ENCODE peak calls at places on chromosome X, in five cellular contexts. F, C, W, P and N are unnamed samples.

GRCh38 chrX:19535481-19535880 is 20.2 kb upstream of the MAP3K15 start:
- DNase-seq in W (no peak), F (no peak), C (no peak), P (peak), N (no peak)

GRCh38 chrX:129629837-129630236 is 24.9 kb downstream of the APLN start:
- DNase-seq in W (no peak), F (no peak), C (no peak), P (no peak), N (no peak)

GRCh38 chrX:120310861-120311631 is at the start of gene TMEM255A:
- DNase-seq in P (peak), W (no peak), F (peak), C (no peak), N (no peak)

GRCh38 chrX:155893513-155893912 is 12.4 kb downstream of the VAMP7 start:
- DNase-seq in W (no peak), F (no peak), P (no peak), C (no peak), N (no peak)

GRCh38 chrX:47610506-47610905 is 9.2 kb downstream of the SYN1 start:
- DNase-seq in W (no peak), C (no peak), P (no peak), F (no peak), N (no peak)

GRCh38 chrX:151019837-151020236 is 36.7 kb downstream of the HMGB3 start:
- DNase-seq in P (no peak), F (no peak), W (no peak), C (no peak), N (no peak)

GRCh38 chrX:23554304-23554703 is 113.0 kb upstream of the PRDX4 start:
- DNase-seq in F (no peak), C (peak), P (peak), W (no peak), N (no peak)

GRCh38 chrX:44012484-44013096 is 39.4 kb upstream of the NDP start:
- DNase-seq in C (peak), P (no peak), F (no peak), W (no peak), N (peak)

GRCh38 chrX:4182010-4182806 is 468.8 kb upstream of the PRKX start:
- DNase-seq in P (no peak), F (no peak), C (no peak), W (no peak), N (no peak)

GRCh38 chrX:31543565-31544125 is 471.8 kb upstream of the FTHL17 start:
- DNase-seq in C (no peak), F (no peak), P (no peak), W (no peak), N (no peak)

GRCh38 chrX:39677987-39678840 is 419.5 kb downstream of the BCOR start:
- DNase-seq in F (peak), P (no peak), C (no peak), W (no peak), N (no peak)

GRCh38 chrX:109760241-109760921 is 27.3 kb upstream of the ACSL4 start:
- DNase-seq in P (no peak), C (no peak), F (no peak), W (no peak), N (no peak)

GRCh38 chrX:133838761-133839676 is 146.4 kb downstream of the GPC3 start:
- DNase-seq in F (no peak), W (peak), P (peak), C (peak), N (no peak)

GRCh38 chrX:1417921-1418875 is 26.3 kb upstream of the SLC25A6 start:
- DNase-seq in C (no peak), P (no peak), F (no peak), W (no peak), N (no peak)

GRCh38 chrX:107738272-107738671 is 37.3 kb downstream of the TSC22D3 start:
- DNase-seq in F (peak), W (no peak), P (no peak), C (no peak), N (no peak)

GRCh38 chrX:2474280-2474962 is 26.4 kb downstream of the DHRSX start:
- DNase-seq in W (no peak), F (no peak), C (no peak), P (no peak), N (no peak)

GRCh38 chrX:137575596-137576255 is 9.8 kb downstream of the ZIC3 start:
- DNase-seq in P (no peak), W (no peak), F (no peak), C (no peak), N (no peak)

GRCh38 chrX:41824551-41824950 is 98.8 kb downstream of the CASK start:
- DNase-seq in P (peak), F (no peak), C (no peak), W (peak), N (no peak)

GRCh38 chrX:40091691-40092421 is 5.9 kb downstream of the BCOR start:
- DNase-seq in F (no peak), P (no peak), C (no peak), W (peak), N (no peak)

GRCh38 chrX:19350831-19351447 is 7.2 kb downstream of the PDHA1 start:
- DNase-seq in P (no peak), F (no peak), C (no peak), W (no peak), N (no peak)